ENCODE peak calls at places on chromosomes 6 and 20, in nine cellular contexts. X is psoas muscle, Y is heart right ventricle, H is H1, B is body of pancreas, P is fibroblast of lung, Q is left ventricle myocardium inferior, C is neural progenitor cell, R is heart left ventricle. V is an unnamed sample.

GRCh38 chr6:26360451-26361416 is 4.3 kb upstream of the BTN3A2 start:
- DNase-seq in P (no peak), X (no peak), Y (no peak), Q (no peak), R (no peak), B (no peak), H (no peak), C (no peak), V (peak)

GRCh38 chr6:154201708-154202107 is 154.9 kb downstream of the IPCEF1 start:
- DNase-seq in X (no peak), P (no peak), H (no peak), Q (no peak), R (no peak), C (no peak), B (no peak), Y (no peak), V (no peak)

GRCh38 chr20:40931348-40932044 is 97.1 kb upstream of the TOP1 start:
- DNase-seq in Q (no peak), H (no peak), X (no peak), P (no peak), R (no peak), Y (no peak), B (no peak), C (no peak), V (no peak)

GRCh38 chr20:49318430-49319203 is 40.8 kb upstream of the ZNFX1 start:
- DNase-seq in P (no peak), Q (no peak), B (no peak), X (no peak), R (no peak), Y (no peak), H (no peak), C (peak), V (no peak)

GRCh38 chr6:135411339-135411738 is 86.2 kb downstream of the AHI1 start:
- DNase-seq in X (no peak), B (no peak), H (no peak), R (no peak), P (no peak), Q (no peak), Y (no peak), C (no peak), V (no peak)

GRCh38 chr20:15241696-15242095 is 904.3 kb upstream of the FLRT3 start:
- DNase-seq in P (no peak), R (no peak), H (no peak), Y (no peak), C (no peak), Q (no peak), X (no peak), B (no peak), V (no peak)

GRCh38 chr6:5866547-5867051 is 140.1 kb downstream of the NRN1 start:
- DNase-seq in P (peak), B (no peak), C (no peak), Q (no peak), R (no peak), Y (no peak), H (no peak), X (no peak), V (no peak)

GRCh38 chr6:126134491-126134890 is 148.2 kb downstream of the TRMT11 start:
- DNase-seq in P (no peak), B (no peak), C (no peak), H (no peak), Y (no peak), R (no peak), Q (no peak), X (no peak), V (no peak)

GRCh38 chr20:62400541-62400940 is 6.5 kb downstream of the CABLES2 start:
- DNase-seq in P (no peak), R (no peak), X (no peak), Q (no peak), H (no peak), C (no peak), B (no peak), Y (no peak), V (no peak)

GRCh38 chr6:149648148-149649145 is at the start of gene KATNA1:
- DNase-seq in Q (peak), R (peak), P (peak), C (peak), B (peak), H (peak), X (peak), Y (peak), V (peak)

GRCh38 chr6:123913858-123914257 is 110.2 kb downstream of the NKAIN2 start:
- DNase-seq in P (peak), B (no peak), X (no peak), C (no peak), Q (no peak), Y (no peak), H (no peak), R (no peak), V (no peak)

GRCh38 chr20:25669826-25670422 is 26.7 kb downstream of the ZNF337 start:
- DNase-seq in R (no peak), Q (no peak), H (no peak), X (peak), B (no peak), C (peak), Y (no peak), P (peak), V (no peak)

GRCh38 chr6:9140861-9141534 is 705.7 kb upstream of the SLC35B3 start:
- DNase-seq in Y (no peak), Q (no peak), R (no peak), C (no peak), H (no peak), B (peak), X (no peak), P (peak), V (no peak)

GRCh38 chr20:652611-653109 is 340 bp downstream of the SRXN1 start:
- DNase-seq in X (no peak), Y (peak), H (no peak), B (peak), Q (no peak), C (no peak), P (peak), R (no peak), V (no peak)

GRCh38 chr6:71287038-71287437 is 1.6 kb upstream of the OGFRL1 start:
- DNase-seq in C (no peak), X (no peak), Y (peak), P (peak), H (no peak), R (peak), B (peak), Q (no peak), V (no peak)

GRCh38 chr6:155120034-155120433 is 124.9 kb downstream of the TIAM2 start:
- DNase-seq in Q (no peak), Y (no peak), B (no peak), R (no peak), P (no peak), C (peak), H (peak), X (no peak), V (no peak)

GRCh38 chr6:61688165-61688564 is 597.9 kb downstream of the KHDRBS2 start:
- DNase-seq in Y (no peak), H (no peak), P (no peak), B (no peak), Q (no peak), R (no peak), X (no peak), C (no peak), V (no peak)

GRCh38 chr6:20921533-20921932 is 387.3 kb downstream of the CDKAL1 start:
- DNase-seq in X (no peak), H (no peak), B (no peak), Q (no peak), R (no peak), P (peak), Y (no peak), C (no peak), V (no peak)

GRCh38 chr6:131949909-131950766 is 1.0 kb downstream of the CCN2 start:
- DNase-seq in P (peak), R (peak), H (no peak), B (peak), Q (peak), X (peak), C (peak), Y (peak), V (peak)
- TF ChIP-seq CTCF in P (peak), R (peak), H (peak), B (peak), Q (peak), X (peak), C (peak), Y (peak), V (peak)

DNA sequence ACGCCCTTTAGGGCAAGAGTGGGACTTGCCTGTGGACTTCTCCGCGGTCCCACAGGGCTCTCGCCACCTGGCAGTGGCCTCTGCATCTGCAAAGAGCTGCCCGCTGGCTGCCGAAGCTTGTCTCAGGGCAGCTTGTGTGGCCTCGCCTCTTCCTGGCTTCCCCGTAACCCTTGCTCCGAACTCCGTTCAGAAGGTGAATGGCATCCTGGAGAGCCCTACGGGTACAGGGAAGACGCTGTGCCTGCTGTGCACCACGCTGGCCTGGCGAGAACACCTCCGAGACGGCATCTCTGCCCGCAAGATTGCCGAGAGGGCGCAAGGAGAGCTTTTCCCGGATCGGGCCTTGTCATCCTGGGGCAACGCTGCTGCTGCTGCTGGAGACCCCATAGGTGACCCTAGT is 3.0 kb downstream of the RTEL1 start:
- DNase-seq in X (no peak), B (no peak), P (no peak), Q (no peak), Y (no peak), H (no peak), C (no peak), R (no peak), V (no peak)
- H3K27ac ChIP-seq in X (no peak), B (no peak), P (no peak), Q (no peak), Y (no peak), H (no peak), C (no peak), R (no peak), V (no peak)

DNA sequence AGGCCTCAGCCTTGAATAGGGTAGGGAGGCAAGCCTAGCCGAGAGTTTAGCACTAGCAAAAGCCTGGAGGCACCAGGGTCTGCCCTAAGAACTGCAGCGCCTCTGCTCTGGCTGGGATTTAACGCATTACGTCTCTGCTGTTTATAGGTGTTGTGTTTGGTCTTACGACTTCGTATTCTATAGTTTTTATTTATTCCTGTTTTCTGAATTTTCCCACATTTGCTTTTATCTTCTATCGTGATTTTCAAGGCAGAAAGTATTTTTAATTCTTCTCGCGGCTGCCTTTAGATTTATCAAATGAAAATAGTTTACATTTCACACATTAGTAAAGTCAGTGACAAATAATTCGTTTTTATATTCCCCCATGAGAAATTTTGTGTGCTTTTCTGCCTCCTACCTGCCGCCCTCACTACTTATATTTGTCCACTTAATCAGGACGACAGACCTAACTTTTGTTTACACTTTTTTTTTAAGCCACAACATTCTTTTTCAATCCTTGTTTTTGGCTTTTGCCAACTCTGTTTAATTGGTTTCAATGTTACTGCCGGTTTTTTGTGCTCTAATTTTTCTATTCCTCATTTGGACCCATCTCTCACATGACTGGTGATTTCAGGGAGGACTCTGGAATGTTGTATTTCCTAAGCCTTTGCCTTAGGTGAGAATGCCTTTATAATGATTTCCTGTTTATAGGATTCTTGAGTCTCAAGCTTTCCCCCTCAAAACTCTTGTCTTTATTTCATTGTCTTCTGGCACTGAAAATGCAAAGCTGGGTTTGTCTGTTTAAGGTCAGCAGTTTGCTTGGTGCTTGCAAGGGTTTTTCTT is 1.3 kb upstream of the LZTS3 start:
- DNase-seq in H (peak), C (peak), X (no peak), R (no peak), P (peak), B (no peak), Y (no peak), Q (no peak), V (no peak)
- TF ChIP-seq CTCF in H (no peak), C (no peak), X (no peak), R (no peak), P (no peak), B (peak), Y (no peak), Q (no peak), V (no peak)

DNA sequence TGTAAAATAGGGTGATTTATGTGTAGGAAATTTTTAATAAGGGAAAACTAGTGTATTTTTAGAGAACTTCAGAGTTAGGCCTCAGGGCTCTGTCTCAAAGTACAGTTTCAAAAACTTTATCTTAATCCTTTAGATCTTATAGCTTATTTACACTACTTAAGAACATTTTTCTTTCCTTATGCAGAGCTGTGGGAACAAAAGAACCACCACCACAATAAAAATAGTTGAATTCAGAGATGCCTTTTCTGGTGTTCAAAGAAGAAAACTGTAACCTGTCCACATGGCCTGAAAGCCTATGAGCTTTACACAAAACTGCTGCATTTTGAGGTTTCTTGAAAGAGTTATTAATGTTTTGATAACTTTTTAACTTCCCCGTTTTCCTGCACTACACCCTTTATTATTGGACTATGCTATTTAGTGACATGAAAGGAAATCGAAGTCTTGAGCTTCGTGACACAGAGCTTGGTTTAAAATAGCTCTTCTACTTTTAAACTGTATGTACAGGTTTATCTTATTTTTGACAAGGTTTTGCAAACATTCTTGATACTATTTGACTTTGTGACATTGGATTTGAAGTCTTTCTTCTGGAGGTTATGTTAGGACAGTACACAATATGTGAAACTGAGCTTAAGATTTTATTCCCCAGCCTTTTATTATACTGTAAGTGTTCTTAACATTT is 95.4 kb upstream of the BTBD3 start:
- DNase-seq in H (no peak), Y (no peak), R (no peak), B (no peak), C (no peak), Q (no peak), X (no peak), P (no peak), V (no peak)
- H3K27ac ChIP-seq in H (no peak), Y (no peak), R (no peak), B (no peak), C (no peak), Q (no peak), X (no peak), P (no peak), V (no peak)